ENCODE peak calls at places on chromosome 12, in four cellular contexts. U is neural progenitor cell, G is SK-N-SH, Q is GM23248. P is an unnamed sample.

GRCh38 chr12:129257526-129257925 is 404.2 kb downstream of the GLT1D1 start:
- DNase-seq in U (no peak), G (no peak), Q (no peak), P (no peak)

GRCh38 chr12:48999371-49000131 is at the start of gene DDN:
- DNase-seq in U (peak), G (peak), Q (peak), P (peak)

GRCh38 chr12:111766608-111767361 is at the start of gene ALDH2:
- DNase-seq in U (peak), G (peak), Q (peak), P (no peak)

GRCh38 chr12:92961949-92962348 is 32.9 kb upstream of the EEA1 start:
- DNase-seq in U (no peak), G (no peak), Q (no peak), P (peak)

GRCh38 chr12:70920891-70921290 is 353 bp upstream of the PTPRR start:
- DNase-seq in U (peak), G (no peak), Q (no peak), P (no peak)

GRCh38 chr12:129401572-129401971 is 502.3 kb downstream of the TMEM132D start:
- DNase-seq in U (no peak), G (no peak), Q (no peak), P (no peak)

GRCh38 chr12:119931402-119931801 is 54.3 kb upstream of the CIT start:
- DNase-seq in U (no peak), G (no peak), Q (no peak), P (no peak)

GRCh38 chr12:53131844-53132243 is 28.6 kb downstream of the SOAT2 start:
- DNase-seq in U (no peak), G (no peak), Q (no peak), P (no peak)

GRCh38 chr12:16155938-16156337 is 121.5 kb downstream of the SLC15A5 start:
- DNase-seq in U (no peak), G (no peak), Q (peak), P (no peak)

GRCh38 chr12:68934392-68934791 is 1.4 kb upstream of the CPM start:
- DNase-seq in U (no peak), G (no peak), Q (no peak), P (no peak)

GRCh38 chr12:89890191-89890590 is 181.6 kb upstream of the ATP2B1 start:
- DNase-seq in U (no peak), G (no peak), Q (no peak), P (no peak)

GRCh38 chr12:5456906-5457305 is 25.0 kb downstream of the NTF3 start:
- DNase-seq in U (no peak), G (no peak), Q (peak), P (no peak)

GRCh38 chr12:80175307-80175930 is 76.1 kb downstream of the OTOGL start:
- DNase-seq in U (no peak), G (no peak), Q (peak), P (peak)

GRCh38 chr12:104865080-104865479 is 93.0 kb downstream of the SLC41A2 start:
- DNase-seq in U (no peak), G (no peak), Q (no peak), P (no peak)

GRCh38 chr12:46610754-46611153 is 215.0 kb downstream of the SLC38A4 start:
- DNase-seq in U (no peak), G (no peak), Q (no peak), P (no peak)

GRCh38 chr12:98894412-98895085 is 249.5 kb downstream of the APAF1 start:
- DNase-seq in U (peak), G (peak), Q (peak), P (no peak)

GRCh38 chr12:112309797-112310196 is 72.4 kb downstream of the HECTD4 start:
- DNase-seq in U (no peak), G (no peak), Q (peak), P (no peak)

GRCh38 chr12:40145896-40146295 is 40.0 kb upstream of the SLC2A13 start:
- DNase-seq in U (peak), G (no peak), Q (peak), P (no peak)

GRCh38 chr12:105225505-105225904 is 10.5 kb downstream of the APPL2 start:
- DNase-seq in U (no peak), G (no peak), Q (no peak), P (no peak)

GRCh38 chr12:39777465-39777864 is 157.9 kb upstream of the ABCD2 start:
- DNase-seq in U (no peak), G (no peak), Q (no peak), P (no peak)

GRCh38 chr12:82883396-82884360 is 197.0 kb downstream of the TMTC2 start:
- DNase-seq in U (peak), G (no peak), Q (no peak), P (no peak)

GRCh38 chr12:67222302-67222701 is 46.9 kb upstream of the CAND1 start:
- DNase-seq in U (peak), G (no peak), Q (peak), P (peak)

DNA sequence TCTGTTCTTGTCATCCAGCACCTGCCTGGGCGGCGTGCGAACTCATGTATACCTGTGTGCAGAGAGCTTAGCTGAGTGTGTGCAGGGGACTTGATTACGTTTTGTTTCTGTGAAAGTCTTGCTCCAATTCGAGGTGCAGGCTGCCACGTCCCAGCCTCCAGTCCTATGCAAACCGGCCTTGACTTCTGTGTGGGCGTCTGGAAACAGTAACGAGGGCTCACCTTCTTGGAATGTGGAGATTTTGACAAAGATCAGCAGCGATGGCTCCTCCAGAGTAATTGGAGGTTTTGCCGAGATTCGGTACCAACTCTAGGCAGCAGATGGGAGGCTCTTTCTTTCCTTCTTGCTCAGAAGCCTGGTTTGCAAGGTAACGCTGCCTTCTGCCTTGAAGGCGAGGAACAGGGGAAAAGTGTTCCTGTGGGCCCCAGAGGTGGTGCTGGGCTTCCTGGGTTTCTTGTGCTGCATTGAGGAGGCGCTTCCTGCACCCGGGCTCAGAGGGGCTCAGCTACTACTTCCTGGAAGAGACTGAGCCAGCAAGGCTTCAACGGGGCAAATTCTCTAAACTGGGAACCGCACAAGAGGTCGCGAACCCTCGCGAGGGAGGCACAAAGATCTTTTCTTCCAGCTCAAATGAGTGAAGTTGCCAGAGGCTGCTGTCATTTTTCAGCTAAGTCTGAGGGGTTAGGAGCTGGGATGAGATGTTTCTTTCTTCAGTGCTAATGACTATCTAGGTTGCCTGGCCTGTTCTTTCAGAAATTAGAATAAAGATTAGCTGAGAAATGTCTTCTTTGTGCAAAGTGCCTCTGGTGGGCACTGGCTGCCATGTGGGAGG is 249.0 kb downstream of the AACS start:
- DNase-seq in U (peak), G (no peak), Q (no peak), P (no peak)
- H3K9ac ChIP-seq in U (no peak), G (no peak), Q (no peak), P (no peak)

GRCh38 chr12:51833446-51834227 is 14.9 kb downstream of the FIGNL2 start:
- DNase-seq in U (no peak), G (no peak), Q (no peak), P (no peak)

GRCh38 chr12:51836833-51837184 is 11.7 kb downstream of the FIGNL2 start:
- DNase-seq in U (peak), G (no peak), Q (no peak), P (no peak)

GRCh38 chr12:51836012-51836832 is 12.3 kb downstream of the FIGNL2 start:
- DNase-seq in U (peak), G (no peak), Q (peak), P (peak)

GRCh38 chr12:51832708-51833107 is 15.8 kb downstream of the FIGNL2 start:
- DNase-seq in U (no peak), G (no peak), Q (no peak), P (no peak)

DNA sequence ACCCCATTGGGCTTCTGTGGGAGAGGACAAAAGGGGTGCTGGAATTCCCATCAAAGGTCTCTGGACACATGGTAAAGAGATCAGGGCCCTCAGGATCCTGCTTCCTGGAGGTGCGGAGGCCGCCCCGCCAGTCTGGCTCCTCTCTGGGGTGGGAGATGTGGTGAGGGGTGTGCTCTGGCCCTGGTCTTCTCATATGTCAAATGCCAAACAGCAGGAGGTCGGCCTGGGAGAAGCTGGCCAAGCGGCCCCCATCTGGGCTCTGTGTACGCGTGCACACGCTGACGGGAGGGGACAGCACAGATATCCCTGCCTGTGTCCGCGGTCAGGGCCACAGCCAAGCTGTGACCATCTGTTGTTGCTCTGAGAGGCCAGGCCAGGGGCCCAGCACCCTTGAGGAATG is 14.1 kb downstream of the FIGNL2 start:
- DNase-seq in U (no peak), G (no peak), Q (no peak), P (no peak)
- TF ChIP-seq EZH2phosphoT487 in U (no peak), G (no peak), Q (no peak), P (no peak)

GRCh38 chr12:25793196-25793595 is 165.3 kb upstream of the RASSF8 start:
- DNase-seq in U (no peak), G (no peak), Q (no peak), P (no peak)

GRCh38 chr12:25797335-25797863 is 161.1 kb upstream of the RASSF8 start:
- DNase-seq in U (no peak), G (no peak), Q (no peak), P (peak)

GRCh38 chr12:25797949-25798348 is 160.5 kb upstream of the RASSF8 start:
- DNase-seq in U (no peak), G (no peak), Q (no peak), P (no peak)

GRCh38 chr12:25794580-25794979 is 163.9 kb upstream of the RASSF8 start:
- DNase-seq in U (no peak), G (no peak), Q (no peak), P (peak)

GRCh38 chr12:25796523-25797000 is 161.9 kb upstream of the RASSF8 start:
- DNase-seq in U (no peak), G (no peak), Q (no peak), P (peak)
- H2AFZ ChIP-seq in U (no peak), G (peak), Q (no peak), P (no peak)

DNA sequence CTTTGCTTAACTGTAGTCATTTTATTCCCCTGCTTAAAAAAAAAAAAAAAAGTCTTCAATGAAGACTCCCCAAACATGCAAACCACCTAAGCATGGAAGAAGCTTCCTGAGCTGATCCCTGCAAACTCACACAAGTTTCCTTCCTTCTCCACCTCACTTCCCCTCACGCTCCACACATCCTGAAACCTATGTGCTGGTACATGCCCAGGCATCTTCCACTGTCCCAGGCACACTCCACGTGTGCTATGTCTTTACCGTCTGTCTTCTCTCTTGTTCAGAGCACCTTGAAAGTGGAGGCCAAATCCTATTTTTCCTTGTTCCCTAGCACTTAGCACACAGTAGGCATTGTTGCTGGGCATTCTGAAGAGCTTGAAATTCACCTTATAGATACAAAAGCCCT is 13.4 kb downstream of the LRIG3 start:
- DNase-seq in U (no peak), G (no peak), Q (no peak), P (no peak)
- H3K9ac ChIP-seq in U (no peak), G (no peak), Q (no peak), P (no peak)

GRCh38 chr12:73547421-73547820 is 990.2 kb upstream of the ATXN7L3B start:
- DNase-seq in U (no peak), G (no peak), Q (no peak), P (peak)
- TF ChIP-seq EZH2phosphoT487 in U (no peak), G (no peak), Q (no peak), P (no peak)

GRCh38 chr12:50546441-50547318 is 41.9 kb downstream of the DIP2B start:
- DNase-seq in U (no peak), G (no peak), Q (peak), P (peak)
- H2AFZ ChIP-seq in U (no peak), G (no peak), Q (no peak), P (no peak)

DNA sequence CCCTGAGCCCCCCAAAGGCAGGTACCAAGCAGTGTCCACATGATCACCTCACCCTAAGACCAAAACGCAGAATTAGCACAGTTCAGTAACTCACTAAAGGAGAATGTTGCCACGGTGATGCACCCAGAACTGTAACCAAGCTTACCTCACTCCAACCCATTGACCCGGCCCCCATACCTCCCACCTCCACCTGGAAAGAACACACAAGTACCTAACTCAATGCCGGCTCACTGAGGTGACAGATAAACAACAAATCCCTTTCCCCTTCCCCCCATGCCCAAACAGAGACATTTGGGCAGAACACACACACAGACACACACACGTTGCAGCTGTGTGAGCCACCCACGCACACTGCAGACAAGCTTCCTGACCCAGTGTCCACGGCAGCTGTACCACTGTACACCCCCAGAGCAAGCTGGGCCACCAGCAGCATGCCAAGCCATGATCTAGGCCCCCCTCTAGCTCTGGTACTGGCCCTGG is 1.3 kb downstream of the RAPGEF3 start:
- DNase-seq in U (peak), G (no peak), Q (no peak), P (no peak)
- H3K9ac ChIP-seq in U (no peak), G (no peak), Q (no peak), P (no peak)

DNA sequence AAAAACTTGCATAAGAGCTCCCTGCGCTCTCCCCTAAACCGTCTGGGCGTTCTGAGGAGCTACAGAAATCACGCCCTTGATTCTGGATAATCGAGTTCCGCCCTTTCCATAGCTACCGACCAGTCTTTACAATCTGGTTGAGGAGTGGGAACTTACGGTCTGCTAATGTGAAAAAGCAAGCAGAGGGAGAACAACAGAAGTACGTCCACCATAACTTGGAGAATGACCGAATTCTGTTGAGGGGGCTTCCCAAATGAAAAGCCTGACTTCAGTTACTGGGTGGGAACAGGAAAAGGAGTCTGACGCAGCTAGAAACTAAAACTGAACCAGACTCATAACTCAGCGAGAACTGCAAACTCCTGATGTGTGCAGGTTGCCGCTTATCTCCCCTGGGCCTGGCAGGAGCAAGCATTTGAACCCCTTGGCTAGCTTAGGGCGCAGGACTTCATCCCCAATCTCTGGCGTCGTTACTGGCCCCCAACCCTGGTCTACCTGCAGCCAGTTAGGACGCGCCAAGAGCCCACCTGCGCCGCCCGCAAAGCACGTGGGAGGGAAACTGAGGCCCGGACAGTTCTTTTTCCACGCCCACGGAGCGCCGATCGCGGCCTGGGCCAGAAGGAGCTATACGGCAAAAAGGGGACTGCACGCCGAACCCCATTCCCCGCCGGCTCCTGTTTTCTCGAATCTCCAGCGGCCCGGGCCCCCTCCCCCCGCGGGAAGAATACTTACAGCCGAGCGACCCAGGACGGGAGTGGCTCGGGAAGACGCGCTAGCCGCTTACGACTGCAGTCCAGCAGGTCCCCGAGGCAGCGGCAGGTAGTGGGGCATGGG is 818 bp downstream of the LRIG3 start:
- DNase-seq in U (peak), G (no peak), Q (peak), P (peak)
- TF ChIP-seq EZH2phosphoT487 in U (no peak), G (no peak), Q (no peak), P (no peak)

GRCh38 chr12:31876568-31877424 is 82.4 kb upstream of the RESF1 start:
- DNase-seq in U (no peak), G (no peak), Q (no peak), P (no peak)

GRCh38 chr12:31874961-31875608 is 84.1 kb upstream of the RESF1 start:
- DNase-seq in U (no peak), G (no peak), Q (peak), P (peak)

GRCh38 chr12:31880340-31880739 is 78.9 kb upstream of the RESF1 start:
- DNase-seq in U (no peak), G (no peak), Q (no peak), P (no peak)

GRCh38 chr12:31875609-31875964 is 83.6 kb upstream of the RESF1 start:
- DNase-seq in U (no peak), G (no peak), Q (no peak), P (no peak)

GRCh38 chr12:31877884-31878283 is 81.3 kb upstream of the RESF1 start:
- DNase-seq in U (no peak), G (no peak), Q (no peak), P (no peak)
- H2AFZ ChIP-seq in U (peak), G (no peak), Q (no peak), P (no peak)